ENCODE peak calls at places on chromosomes 3 and 15, in seven cellular contexts. Q is BJ, B is T-cell, W is NCI-H1092 treated with DMSO at 0.1 percent for 48 hours, X is NCI-H748 treated with DMSO at 0.1 percent for 48 hours, F is amniotic stem cell, Y is head of caudate nucleus. E is an unnamed sample.

GRCh38 chr3:119794971-119795612 is 13.2 kb downstream of the NR1I2 start:
- DNase-seq in Q (no peak), X (no peak), F (no peak), W (no peak), Y (no peak), B (no peak), E (no peak)

GRCh38 chr3:124599779-124600693 is 130.2 kb upstream of the UMPS start:
- DNase-seq in X (no peak), W (no peak), Y (no peak), F (no peak), Q (no peak), B (no peak), E (no peak)

GRCh38 chr15:60901647-60902046 is 327.5 kb downstream of the RORA start:
- DNase-seq in Q (no peak), F (no peak), W (no peak), B (no peak), Y (no peak), X (no peak), E (no peak)

GRCh38 chr3:127195417-127195816 is 2.5 kb downstream of the PRR23E start:
- DNase-seq in X (no peak), Y (no peak), F (no peak), Q (no peak), B (no peak), W (no peak), E (no peak)

GRCh38 chr3:99402755-99403154 is 235.6 kb upstream of the COL8A1 start:
- DNase-seq in B (no peak), X (no peak), W (no peak), F (no peak), Y (no peak), Q (no peak), E (no peak)

GRCh38 chr15:28123408-28124023 is 24.4 kb upstream of the OCA2 start:
- DNase-seq in X (peak), Q (no peak), B (no peak), Y (peak), F (peak), W (peak), E (peak)

GRCh38 chr15:28921925-28922711 is 36.3 kb downstream of the APBA2 start:
- DNase-seq in W (no peak), Q (no peak), F (no peak), X (no peak), Y (no peak), B (no peak), E (no peak)

GRCh38 chr15:62790531-62790930 is 252.0 kb upstream of the TPM1 start:
- DNase-seq in B (no peak), W (no peak), Q (no peak), F (no peak), Y (no peak), X (no peak), E (no peak)

GRCh38 chr3:126659915-126660886 is 5.3 kb upstream of the TXNRD3 start:
- DNase-seq in F (no peak), X (no peak), W (no peak), B (no peak), Y (no peak), Q (no peak), E (no peak)

GRCh38 chr15:78147566-78147965 is 1.6 kb upstream of the IDH3A start:
- DNase-seq in F (no peak), B (no peak), Q (no peak), X (no peak), Y (no peak), W (no peak), E (no peak)

GRCh38 chr15:69523010-69524001 is 70.7 kb downstream of the RPLP1 start:
- DNase-seq in W (peak), Q (no peak), F (peak), Y (peak), B (peak), X (peak), E (peak)

GRCh38 chr3:141393151-141394076 is 25.1 kb downstream of the ZBTB38 start:
- DNase-seq in Y (no peak), F (no peak), Q (peak), X (no peak), B (no peak), W (peak), E (no peak)

GRCh38 chr3:120497813-120498212 is 47.0 kb upstream of the FSTL1 start:
- DNase-seq in B (no peak), F (no peak), X (no peak), Y (no peak), Q (no peak), W (no peak), E (no peak)

GRCh38 chr15:90165659-90166489 is 35.3 kb upstream of the SEMA4B start:
- DNase-seq in X (peak), B (no peak), W (peak), F (peak), Q (peak), Y (peak), E (peak)

GRCh38 chr3:4045756-4046155 is 246.5 kb downstream of the LRRN1 start:
- DNase-seq in B (no peak), X (no peak), F (no peak), W (no peak), Y (no peak), Q (no peak), E (no peak)

GRCh38 chr3:172666873-172667694 is 43.8 kb downstream of the NCEH1 start:
- DNase-seq in W (peak), X (peak), F (peak), B (peak), Y (peak), Q (no peak), E (peak)

GRCh38 chr3:176714034-176714433 is 483.2 kb downstream of the TBL1XR1 start:
- DNase-seq in B (no peak), Q (no peak), W (no peak), Y (no peak), F (no peak), X (no peak), E (no peak)

GRCh38 chr15:90609254-90610185 is 79.8 kb downstream of the CRTC3 start:
- DNase-seq in W (peak), Y (no peak), B (no peak), X (no peak), F (no peak), Q (no peak), E (no peak)

GRCh38 chr3:166455724-166456123 is 618.5 kb upstream of the BCHE start:
- DNase-seq in W (no peak), Q (no peak), F (no peak), B (no peak), X (no peak), Y (no peak), E (no peak)

GRCh38 chr3:152113413-152113812 is 155.3 kb upstream of the MBNL1 start:
- DNase-seq in X (no peak), F (no peak), B (no peak), Y (no peak), W (no peak), Q (no peak), E (no peak)

GRCh38 chr15:48592221-48592731 is 53.2 kb downstream of the FBN1 start:
- DNase-seq in B (no peak), F (peak), W (no peak), Y (no peak), X (no peak), Q (peak), E (no peak)

GRCh38 chr15:31483924-31484368 is 157.3 kb downstream of the KLF13 start:
- DNase-seq in X (no peak), W (no peak), Y (no peak), Q (no peak), B (peak), F (no peak), E (peak)

GRCh38 chr3:170689218-170689874 is 103.5 kb upstream of the SLC7A14 start:
- DNase-seq in X (no peak), F (peak), W (no peak), Q (peak), Y (no peak), B (no peak), E (no peak)

GRCh38 chr3:20039765-20040475 is at the start of gene KAT2B:
- DNase-seq in Y (peak), Q (no peak), F (peak), X (peak), B (peak), W (peak), E (peak)

GRCh38 chr15:77821188-77821958 is 188.7 kb upstream of the LINGO1 start:
- DNase-seq in Q (no peak), W (peak), F (peak), X (peak), B (no peak), Y (peak), E (peak)

GRCh38 chr3:4985330-4986174 is 6.3 kb downstream of the BHLHE40 start:
- DNase-seq in Q (no peak), B (no peak), X (no peak), F (no peak), Y (no peak), W (peak), E (no peak)

GRCh38 chr3:27993061-27993460 is 248.4 kb upstream of the CMC1 start:
- DNase-seq in F (no peak), B (no peak), Y (no peak), X (peak), Q (no peak), W (no peak), E (no peak)

GRCh38 chr3:191774485-191774884 is 313.5 kb downstream of the PYDC2 start:
- DNase-seq in Q (peak), B (no peak), X (no peak), F (no peak), Y (no peak), W (no peak), E (no peak)

GRCh38 chr3:149588909-149589308 is 68.9 kb downstream of the WWTR1 start:
- DNase-seq in Y (no peak), F (no peak), W (no peak), B (no peak), Q (no peak), X (no peak), E (no peak)

GRCh38 chr3:120344349-120344748 is 4.8 kb downstream of the LRRC58 start:
- DNase-seq in Y (no peak), F (no peak), W (no peak), X (no peak), Q (no peak), B (no peak), E (no peak)

GRCh38 chr3:3189961-3190360 is 10.5 kb upstream of the CRBN start:
- DNase-seq in W (no peak), B (no peak), Y (no peak), F (no peak), Q (no peak), X (no peak), E (no peak)

GRCh38 chr15:43511012-43511885 is 6.2 kb upstream of the MAP1A start:
- DNase-seq in X (peak), B (no peak), F (no peak), Y (no peak), Q (no peak), W (peak), E (peak)

E was measured in activated CD4-positive, alpha-beta memory T cell treated with anti-CD3 and anti-CD28 coated beads, Interleukin-2, amount 10 ng/mL, durations not matched to agents 7 days and 5 days.